ENCODE peak calls at places on chromosome X, in seven cellular contexts. O is upper lobe of right lung; M is effector memory CD4-positive, alpha-beta T cell; I is suprapubic skin; L is pancreas; W is uterus; F is colonic mucosa. B is an unnamed sample.
A peak's percentile ranks its signal among the peaks of the same experiment; 100 is the strongest.

GRCh38 chrX:48102874-48103374 is 27.5 kb upstream of the SPACA5B start:
- DNase-seq in O (no peak), M (no peak), I (no peak), L (no peak), W (no peak), F (no peak), B (no peak)

GRCh38 chrX:63735882-63736281 is 49.1 kb downstream of the ARHGEF9 start:
- DNase-seq in O (no peak), M (no peak), I (no peak), L (no peak), W (no peak), F (no peak), B (no peak)

GRCh38 chrX:99857455-99857854 is 552.6 kb downstream of the PCDH19 start:
- DNase-seq in O (no peak), M (no peak), I (no peak), L (no peak), W (no peak), F (no peak), B (no peak)

GRCh38 chrX:95318882-95319281 is 1365.8 kb upstream of the DIAPH2 start:
- DNase-seq in O (no peak), M (no peak), I (no peak), L (no peak), W (no peak), F (no peak), B (no peak)

GRCh38 chrX:13733506-13733905 is 914 bp downstream of the TRAPPC2 start:
- DNase-seq in O (no peak), M (no peak), I (no peak), L (no peak), W (no peak), F (no peak), B (no peak)

GRCh38 chrX:23908219-23909003 is 605 bp downstream of the CXorf58 start:
- DNase-seq in O (no peak), M (no peak), I (no peak), L (no peak), W (no peak), F (no peak), B (no peak)

GRCh38 chrX:19658030-19658429 is 142.7 kb upstream of the MAP3K15 start:
- DNase-seq in O (no peak), M (no peak), I (no peak), L (no peak), W (no peak), F (no peak), B (no peak)

GRCh38 chrX:45769919-45770582 is 569.4 kb upstream of the DIPK2B start:
- DNase-seq in O (peak; percentile 85), M (peak; percentile 31), I (peak; percentile 79), L (peak; percentile 59), W (peak; percentile 76), F (peak; percentile 77), B (peak; percentile 33)

GRCh38 chrX:11465648-11466411 is 172.6 kb downstream of the AMELX start:
- DNase-seq in O (no peak), M (no peak), I (no peak), L (no peak), W (no peak), F (no peak), B (no peak)

GRCh38 chrX:133412246-133412645 is 3.0 kb downstream of the GPC4 start:
- DNase-seq in O (no peak), M (no peak), I (no peak), L (no peak), W (no peak), F (no peak), B (no peak)

GRCh38 chrX:143648705-143649104 is 12.8 kb upstream of the SLITRK4 start:
- DNase-seq in O (no peak), M (no peak), I (no peak), L (no peak), W (no peak), F (no peak), B (no peak)

GRCh38 chrX:64739792-64740378 is 236.4 kb downstream of the ZC4H2 start:
- DNase-seq in O (no peak), M (no peak), I (no peak), L (no peak), W (no peak), F (no peak), B (no peak)

GRCh38 chrX:39293203-39293602 is 491.9 kb downstream of the MID1IP1 start:
- DNase-seq in O (no peak), M (no peak), I (no peak), L (no peak), W (no peak), F (no peak), B (no peak)

GRCh38 chrX:54659547-54659946 is 129.5 kb downstream of the GNL3L start:
- DNase-seq in O (no peak), M (no peak), I (no peak), L (no peak), W (no peak), F (no peak), B (no peak)

GRCh38 chrX:47247206-47247998 is 14.6 kb downstream of the USP11 start:
- DNase-seq in O (no peak), M (no peak), I (no peak), L (no peak), W (no peak), F (no peak), B (no peak)

GRCh38 chrX:23079347-23079746 is 79.6 kb downstream of the DDX53 start:
- DNase-seq in O (no peak), M (no peak), I (no peak), L (no peak), W (no peak), F (no peak), B (no peak)

GRCh38 chrX:29468911-29469494 is 746.4 kb upstream of the MAGEB2 start:
- DNase-seq in O (no peak), M (no peak), I (no peak), L (no peak), W (no peak), F (no peak), B (no peak)

GRCh38 chrX:103540145-103540544 is 20.9 kb upstream of the RAB40A start:
- DNase-seq in O (no peak), M (no peak), I (no peak), L (no peak), W (no peak), F (no peak), B (no peak)

GRCh38 chrX:41449615-41450014 is 2.5 kb downstream of the NYX start:
- DNase-seq in O (no peak), M (no peak), I (no peak), L (no peak), W (no peak), F (no peak), B (no peak)

GRCh38 chrX:25018682-25019081 is 2.9 kb upstream of the ARX start:
- DNase-seq in O (no peak), M (no peak), I (no peak), L (no peak), W (no peak), F (no peak), B (no peak)

GRCh38 chrX:101595739-101596419 is 21.9 kb downstream of the ARMCX6 start:
- DNase-seq in O (no peak), M (no peak), I (no peak), L (no peak), W (no peak), F (peak; percentile 48), B (no peak)

GRCh38 chrX:151753313-151754041 is 18.9 kb downstream of the CNGA2 start:
- DNase-seq in O (peak; percentile 69), M (no peak), I (no peak), L (peak; percentile 83), W (peak; percentile 59), F (peak; percentile 34), B (peak; percentile 32)

GRCh38 chrX:144790148-144790547 is 457.2 kb upstream of the SPANXN1 start:
- DNase-seq in O (no peak), M (no peak), I (no peak), L (no peak), W (no peak), F (no peak), B (no peak)

GRCh38 chrX:121169099-121170035 is 122.0 kb downstream of the GLUD2 start:
- DNase-seq in O (no peak), M (no peak), I (no peak), L (no peak), W (no peak), F (no peak), B (no peak)

GRCh38 chrX:44456685-44457084 is 86.0 kb downstream of the FUNDC1 start:
- DNase-seq in O (no peak), M (no peak), I (no peak), L (no peak), W (no peak), F (no peak), B (no peak)

GRCh38 chrX:115058276-115058675 is 40.9 kb upstream of the IL13RA2 start:
- DNase-seq in O (no peak), M (no peak), I (no peak), L (no peak), W (no peak), F (no peak), B (no peak)

GRCh38 chrX:45778621-45779020 is 577.9 kb upstream of the DIPK2B start:
- DNase-seq in O (no peak), M (no peak), I (no peak), L (no peak), W (no peak), F (no peak), B (no peak)

GRCh38 chrX:103847174-103847870 is 15.3 kb upstream of the RAB9B start:
- DNase-seq in O (no peak), M (no peak), I (no peak), L (no peak), W (no peak), F (no peak), B (no peak)

GRCh38 chrX:65532016-65532415 is 2.6 kb downstream of the LAS1L start:
- DNase-seq in O (no peak), M (no peak), I (no peak), L (no peak), W (no peak), F (no peak), B (no peak)

GRCh38 chrX:94742772-94743171 is 1068.8 kb downstream of the FAM133A start:
- DNase-seq in O (no peak), M (no peak), I (no peak), L (no peak), W (no peak), F (no peak), B (no peak)

GRCh38 chrX:71542825-71543224 is 9.9 kb downstream of the OGT start:
- DNase-seq in O (no peak), M (no peak), I (no peak), L (no peak), W (no peak), F (no peak), B (no peak)
- H3K4me1 ChIP-seq in O (peaks cover 27% of the 10 kb centered on the region), M (peaks cover 5% of the 10 kb centered on the region), I (peaks cover 34% of the 10 kb centered on the region), L (peaks cover 14% of the 10 kb centered on the region), W (no peaks in the 10 kb centered on the region), F (no peaks in the 10 kb centered on the region), B (peaks cover 78% of the 10 kb centered on the region)

GRCh38 chrX:52271212-52271611 is 86.5 kb downstream of the MAGED4 start:
- DNase-seq in O (no peak), M (no peak), I (no peak), L (no peak), W (no peak), F (no peak), B (no peak)
- H3K36me3 ChIP-seq in O (no peaks in the 10 kb centered on the region), M (no peaks in the 10 kb centered on the region), I (no peaks in the 10 kb centered on the region), L (no peaks in the 10 kb centered on the region), W (no peaks in the 10 kb centered on the region), F (no peaks in the 10 kb centered on the region), B (no peaks in the 10 kb centered on the region)

GRCh38 chrX:154352466-154352865 is 22.0 kb downstream of the FLNA start:
- DNase-seq in O (peak; percentile 34), M (no peak), I (no peak), L (no peak), W (no peak), F (no peak), B (no peak)
- H3K4me1 ChIP-seq in O (no peaks in the 10 kb centered on the region), M (peaks cover 83% of the 10 kb centered on the region), I (peaks cover 7% of the 10 kb centered on the region), L (no peaks in the 10 kb centered on the region), W (no peaks in the 10 kb centered on the region), F (peaks cover 8% of the 10 kb centered on the region), B (peaks cover 19% of the 10 kb centered on the region)

GRCh38 chrX:16606142-16606720 is 43.7 kb upstream of the S100G start:
- DNase-seq in O (no peak), M (no peak), I (no peak), L (no peak), W (no peak), F (no peak), B (no peak)
- H3K36me3 ChIP-seq in O (no peaks in the 10 kb centered on the region), M (no peaks in the 10 kb centered on the region), I (no peaks in the 10 kb centered on the region), L (no peaks in the 10 kb centered on the region), W (no peaks in the 10 kb centered on the region), F (no peaks in the 10 kb centered on the region), B (no peaks in the 10 kb centered on the region)

B was measured in left ventricle myocardium inferior.